ENCODE peak calls at places on chromosomes 5 and 9, in seven cellular contexts. One of them, this sample, is unnamed.

GRCh38 chr9:135650408-135650807 is 11.1 kb upstream of the GLT6D1 start:
- DNase-seq in kidney tubule cell: no peak
- DNase-seq in Peyer's patch: no peak
- DNase-seq in effector CD4-positive, alpha-beta T cell: no peak
- DNase-seq in stimulated activated CD4-positive, alpha-beta T cell treated with anti-CD3 and anti-CD28 coated beads, Interleukin-4, amount 100 ng/mL, for 1 hour: no peak
- DNase-seq in sigmoid colon: no peak
- DNase-seq in activated CD4-positive, alpha-beta T cell treated with anti-CD3 and anti-CD28 coated beads, Interleukin-2, amount 50 U/mL, for 1 hour: no peak
- DNase-seq in this sample: no peak

GRCh38 chr9:112913326-112913725 is 22.6 kb upstream of the SLC46A2 start:
- DNase-seq in kidney tubule cell: no peak
- DNase-seq in effector CD4-positive, alpha-beta T cell: no peak
- DNase-seq in stimulated activated CD4-positive, alpha-beta T cell treated with anti-CD3 and anti-CD28 coated beads, Interleukin-4, amount 100 ng/mL, for 1 hour: no peak
- DNase-seq in Peyer's patch: no peak
- DNase-seq in activated CD4-positive, alpha-beta T cell treated with anti-CD3 and anti-CD28 coated beads, Interleukin-2, amount 50 U/mL, for 1 hour: no peak
- DNase-seq in sigmoid colon: no peak
- DNase-seq in this sample: no peak

GRCh38 chr5:123875444-123876264 is 363.7 kb downstream of the CSNK1G3 start:
- DNase-seq in Peyer's patch: peak
- DNase-seq in activated CD4-positive, alpha-beta T cell treated with anti-CD3 and anti-CD28 coated beads, Interleukin-2, amount 50 U/mL, for 1 hour: no peak
- DNase-seq in stimulated activated CD4-positive, alpha-beta T cell treated with anti-CD3 and anti-CD28 coated beads, Interleukin-4, amount 100 ng/mL, for 1 hour: no peak
- DNase-seq in sigmoid colon: no peak
- DNase-seq in kidney tubule cell: peak
- DNase-seq in effector CD4-positive, alpha-beta T cell: no peak
- DNase-seq in this sample: no peak

GRCh38 chr9:125142560-125143376 is 560 bp downstream of the SCAI start:
- DNase-seq in kidney tubule cell: no peak
- DNase-seq in effector CD4-positive, alpha-beta T cell: peak
- DNase-seq in activated CD4-positive, alpha-beta T cell treated with anti-CD3 and anti-CD28 coated beads, Interleukin-2, amount 50 U/mL, for 1 hour: peak
- DNase-seq in sigmoid colon: peak
- DNase-seq in Peyer's patch: no peak
- DNase-seq in stimulated activated CD4-positive, alpha-beta T cell treated with anti-CD3 and anti-CD28 coated beads, Interleukin-4, amount 100 ng/mL, for 1 hour: no peak
- DNase-seq in this sample: peak

GRCh38 chr5:94749048-94749447 is 130.6 kb downstream of the SLF1 start:
- DNase-seq in Peyer's patch: no peak
- DNase-seq in activated CD4-positive, alpha-beta T cell treated with anti-CD3 and anti-CD28 coated beads, Interleukin-2, amount 50 U/mL, for 1 hour: no peak
- DNase-seq in effector CD4-positive, alpha-beta T cell: no peak
- DNase-seq in sigmoid colon: no peak
- DNase-seq in kidney tubule cell: no peak
- DNase-seq in stimulated activated CD4-positive, alpha-beta T cell treated with anti-CD3 and anti-CD28 coated beads, Interleukin-4, amount 100 ng/mL, for 1 hour: no peak
- DNase-seq in this sample: no peak

GRCh38 chr5:138238034-138238433 is 24.9 kb upstream of the CDC23 start:
- DNase-seq in kidney tubule cell: no peak
- DNase-seq in Peyer's patch: no peak
- DNase-seq in stimulated activated CD4-positive, alpha-beta T cell treated with anti-CD3 and anti-CD28 coated beads, Interleukin-4, amount 100 ng/mL, for 1 hour: no peak
- DNase-seq in effector CD4-positive, alpha-beta T cell: no peak
- DNase-seq in activated CD4-positive, alpha-beta T cell treated with anti-CD3 and anti-CD28 coated beads, Interleukin-2, amount 50 U/mL, for 1 hour: no peak
- DNase-seq in sigmoid colon: no peak
- DNase-seq in this sample: no peak

GRCh38 chr5:126970517-126971017 is 59.8 kb downstream of the MARCHF3 start:
- DNase-seq in effector CD4-positive, alpha-beta T cell: no peak
- DNase-seq in activated CD4-positive, alpha-beta T cell treated with anti-CD3 and anti-CD28 coated beads, Interleukin-2, amount 50 U/mL, for 1 hour: no peak
- DNase-seq in Peyer's patch: no peak
- DNase-seq in sigmoid colon: no peak
- DNase-seq in stimulated activated CD4-positive, alpha-beta T cell treated with anti-CD3 and anti-CD28 coated beads, Interleukin-4, amount 100 ng/mL, for 1 hour: no peak
- DNase-seq in kidney tubule cell: no peak
- DNase-seq in this sample: no peak

GRCh38 chr9:121242955-121243346 is 25.0 kb upstream of the GSN start:
- DNase-seq in effector CD4-positive, alpha-beta T cell: no peak
- DNase-seq in Peyer's patch: no peak
- DNase-seq in sigmoid colon: peak
- DNase-seq in activated CD4-positive, alpha-beta T cell treated with anti-CD3 and anti-CD28 coated beads, Interleukin-2, amount 50 U/mL, for 1 hour: no peak
- DNase-seq in kidney tubule cell: no peak
- DNase-seq in stimulated activated CD4-positive, alpha-beta T cell treated with anti-CD3 and anti-CD28 coated beads, Interleukin-4, amount 100 ng/mL, for 1 hour: no peak
- DNase-seq in this sample: no peak

GRCh38 chr5:155728857-155729683 is 597.9 kb upstream of the SGCD start:
- DNase-seq in sigmoid colon: no peak
- DNase-seq in stimulated activated CD4-positive, alpha-beta T cell treated with anti-CD3 and anti-CD28 coated beads, Interleukin-4, amount 100 ng/mL, for 1 hour: no peak
- DNase-seq in effector CD4-positive, alpha-beta T cell: no peak
- DNase-seq in kidney tubule cell: no peak
- DNase-seq in Peyer's patch: no peak
- DNase-seq in activated CD4-positive, alpha-beta T cell treated with anti-CD3 and anti-CD28 coated beads, Interleukin-2, amount 50 U/mL, for 1 hour: no peak
- DNase-seq in this sample: peak

GRCh38 chr9:104774132-104774531 is 10.2 kb downstream of the NIPSNAP3B start:
- DNase-seq in stimulated activated CD4-positive, alpha-beta T cell treated with anti-CD3 and anti-CD28 coated beads, Interleukin-4, amount 100 ng/mL, for 1 hour: no peak
- DNase-seq in activated CD4-positive, alpha-beta T cell treated with anti-CD3 and anti-CD28 coated beads, Interleukin-2, amount 50 U/mL, for 1 hour: no peak
- DNase-seq in sigmoid colon: no peak
- DNase-seq in Peyer's patch: no peak
- DNase-seq in effector CD4-positive, alpha-beta T cell: no peak
- DNase-seq in kidney tubule cell: no peak
- DNase-seq in this sample: no peak

GRCh38 chr9:93959739-93960154 is 4.6 kb upstream of the BARX1 start:
- DNase-seq in activated CD4-positive, alpha-beta T cell treated with anti-CD3 and anti-CD28 coated beads, Interleukin-2, amount 50 U/mL, for 1 hour: no peak
- DNase-seq in stimulated activated CD4-positive, alpha-beta T cell treated with anti-CD3 and anti-CD28 coated beads, Interleukin-4, amount 100 ng/mL, for 1 hour: no peak
- DNase-seq in kidney tubule cell: no peak
- DNase-seq in effector CD4-positive, alpha-beta T cell: no peak
- DNase-seq in sigmoid colon: no peak
- DNase-seq in Peyer's patch: no peak
- DNase-seq in this sample: no peak

GRCh38 chr5:60649288-60649917 is 50.6 kb downstream of the DEPDC1B start:
- DNase-seq in stimulated activated CD4-positive, alpha-beta T cell treated with anti-CD3 and anti-CD28 coated beads, Interleukin-4, amount 100 ng/mL, for 1 hour: no peak
- DNase-seq in sigmoid colon: no peak
- DNase-seq in effector CD4-positive, alpha-beta T cell: no peak
- DNase-seq in kidney tubule cell: peak
- DNase-seq in Peyer's patch: no peak
- DNase-seq in activated CD4-positive, alpha-beta T cell treated with anti-CD3 and anti-CD28 coated beads, Interleukin-2, amount 50 U/mL, for 1 hour: no peak
- DNase-seq in this sample: peak

GRCh38 chr5:83919071-83920041 is 198.7 kb upstream of the HAPLN1 start:
- DNase-seq in Peyer's patch: no peak
- DNase-seq in stimulated activated CD4-positive, alpha-beta T cell treated with anti-CD3 and anti-CD28 coated beads, Interleukin-4, amount 100 ng/mL, for 1 hour: no peak
- DNase-seq in activated CD4-positive, alpha-beta T cell treated with anti-CD3 and anti-CD28 coated beads, Interleukin-2, amount 50 U/mL, for 1 hour: no peak
- DNase-seq in sigmoid colon: no peak
- DNase-seq in effector CD4-positive, alpha-beta T cell: no peak
- DNase-seq in kidney tubule cell: no peak
- DNase-seq in this sample: no peak

GRCh38 chr5:53087596-53087995 is 22.0 kb downstream of the MOCS2 start:
- DNase-seq in Peyer's patch: no peak
- DNase-seq in activated CD4-positive, alpha-beta T cell treated with anti-CD3 and anti-CD28 coated beads, Interleukin-2, amount 50 U/mL, for 1 hour: no peak
- DNase-seq in kidney tubule cell: no peak
- DNase-seq in effector CD4-positive, alpha-beta T cell: no peak
- DNase-seq in sigmoid colon: no peak
- DNase-seq in stimulated activated CD4-positive, alpha-beta T cell treated with anti-CD3 and anti-CD28 coated beads, Interleukin-4, amount 100 ng/mL, for 1 hour: no peak
- DNase-seq in this sample: no peak

GRCh38 chr5:13248236-13248635 is 696.3 kb downstream of the DNAH5 start:
- DNase-seq in sigmoid colon: no peak
- DNase-seq in stimulated activated CD4-positive, alpha-beta T cell treated with anti-CD3 and anti-CD28 coated beads, Interleukin-4, amount 100 ng/mL, for 1 hour: no peak
- DNase-seq in activated CD4-positive, alpha-beta T cell treated with anti-CD3 and anti-CD28 coated beads, Interleukin-2, amount 50 U/mL, for 1 hour: no peak
- DNase-seq in kidney tubule cell: peak
- DNase-seq in Peyer's patch: no peak
- DNase-seq in effector CD4-positive, alpha-beta T cell: no peak
- DNase-seq in this sample: no peak

GRCh38 chr5:133539818-133540217 is 72.5 kb downstream of the FSTL4 start:
- DNase-seq in Peyer's patch: no peak
- DNase-seq in stimulated activated CD4-positive, alpha-beta T cell treated with anti-CD3 and anti-CD28 coated beads, Interleukin-4, amount 100 ng/mL, for 1 hour: no peak
- DNase-seq in activated CD4-positive, alpha-beta T cell treated with anti-CD3 and anti-CD28 coated beads, Interleukin-2, amount 50 U/mL, for 1 hour: no peak
- DNase-seq in sigmoid colon: no peak
- DNase-seq in effector CD4-positive, alpha-beta T cell: no peak
- DNase-seq in kidney tubule cell: no peak
- DNase-seq in this sample: no peak

GRCh38 chr9:114592356-114592755 is 4.8 kb downstream of the ATP6V1G1 start:
- DNase-seq in Peyer's patch: no peak
- DNase-seq in sigmoid colon: no peak
- DNase-seq in kidney tubule cell: peak
- DNase-seq in stimulated activated CD4-positive, alpha-beta T cell treated with anti-CD3 and anti-CD28 coated beads, Interleukin-4, amount 100 ng/mL, for 1 hour: peak
- DNase-seq in activated CD4-positive, alpha-beta T cell treated with anti-CD3 and anti-CD28 coated beads, Interleukin-2, amount 50 U/mL, for 1 hour: peak
- DNase-seq in effector CD4-positive, alpha-beta T cell: peak
- DNase-seq in this sample: no peak

GRCh38 chr5:118533923-118534322 is 454.4 kb downstream of the DTWD2 start:
- DNase-seq in kidney tubule cell: no peak
- DNase-seq in stimulated activated CD4-positive, alpha-beta T cell treated with anti-CD3 and anti-CD28 coated beads, Interleukin-4, amount 100 ng/mL, for 1 hour: no peak
- DNase-seq in Peyer's patch: no peak
- DNase-seq in activated CD4-positive, alpha-beta T cell treated with anti-CD3 and anti-CD28 coated beads, Interleukin-2, amount 50 U/mL, for 1 hour: no peak
- DNase-seq in effector CD4-positive, alpha-beta T cell: no peak
- DNase-seq in sigmoid colon: no peak
- DNase-seq in this sample: no peak

GRCh38 chr5:26700759-26701384 is 337.5 kb downstream of the CDH9 start:
- DNase-seq in stimulated activated CD4-positive, alpha-beta T cell treated with anti-CD3 and anti-CD28 coated beads, Interleukin-4, amount 100 ng/mL, for 1 hour: no peak
- DNase-seq in kidney tubule cell: peak
- DNase-seq in Peyer's patch: no peak
- DNase-seq in effector CD4-positive, alpha-beta T cell: no peak
- DNase-seq in activated CD4-positive, alpha-beta T cell treated with anti-CD3 and anti-CD28 coated beads, Interleukin-2, amount 50 U/mL, for 1 hour: no peak
- DNase-seq in sigmoid colon: no peak
- DNase-seq in this sample: no peak

GRCh38 chr5:129065721-129066120 is 28.8 kb upstream of the ISOC1 start:
- DNase-seq in stimulated activated CD4-positive, alpha-beta T cell treated with anti-CD3 and anti-CD28 coated beads, Interleukin-4, amount 100 ng/mL, for 1 hour: no peak
- DNase-seq in effector CD4-positive, alpha-beta T cell: no peak
- DNase-seq in sigmoid colon: no peak
- DNase-seq in kidney tubule cell: no peak
- DNase-seq in Peyer's patch: no peak
- DNase-seq in activated CD4-positive, alpha-beta T cell treated with anti-CD3 and anti-CD28 coated beads, Interleukin-2, amount 50 U/mL, for 1 hour: no peak
- DNase-seq in this sample: no peak

This sample was measured in DMS79 treated with DMSO at 0.1 percent for 48 hours.